ENCODE peak calls at places on chromosomes 11 and 22, in six cellular contexts. E, S, B, Q, C and L are unnamed samples.
A peak's percentile ranks its signal among the peaks of the same experiment; 100 is the strongest.

GRCh38 chr11:65274734-65275682 is 13.2 kb downstream of the POLA2 start:
- DNase-seq in E (peak; percentile 75), S (peak; percentile 98), B (peak; percentile 43), Q (no peak), C (peak; percentile 86), L (peak; percentile 93)

GRCh38 chr11:45771942-45772522 is 32.9 kb upstream of the SLC35C1 start:
- DNase-seq in E (peak; percentile 83), S (peak; percentile 75), B (peak; percentile 82), Q (peak; percentile 82), C (peak; percentile 92), L (peak; percentile 63)

GRCh38 chr11:69121621-69122336 is 34.0 kb upstream of the SMIM38 start:
- DNase-seq in E (no peak), S (no peak), B (no peak), Q (no peak), C (no peak), L (no peak)

GRCh38 chr11:73525611-73526010 is 72.3 kb downstream of the FAM168A start:
- DNase-seq in E (no peak), S (no peak), B (no peak), Q (no peak), C (no peak), L (no peak)

GRCh38 chr11:134101292-134101691 is 32.4 kb downstream of the JAM3 start:
- DNase-seq in E (no peak), S (peak; percentile 6), B (no peak), Q (no peak), C (no peak), L (no peak)

GRCh38 chr11:65911682-65912568 is 6.9 kb downstream of the C11orf68 start:
- DNase-seq in E (no peak), S (peak; percentile 98), B (no peak), Q (no peak), C (peak; percentile 49), L (peak; percentile 92)

GRCh38 chr11:57499983-57500461 is 15.5 kb downstream of the SLC43A1 start:
- DNase-seq in E (no peak), S (no peak), B (no peak), Q (no peak), C (no peak), L (no peak)

GRCh38 chr11:116852261-116853125 is 15.1 kb upstream of the APOA1 start:
- DNase-seq in E (no peak), S (peak; percentile 71), B (no peak), Q (no peak), C (no peak), L (peak; percentile 80)

GRCh38 chr11:48169706-48170105 is 46.9 kb upstream of the OR4B1 start:
- DNase-seq in E (no peak), S (no peak), B (no peak), Q (no peak), C (no peak), L (no peak)

GRCh38 chr11:30990625-30991348 is 378.8 kb downstream of the DCDC1 start:
- DNase-seq in E (no peak), S (no peak), B (no peak), Q (no peak), C (no peak), L (no peak)

GRCh38 chr11:125079878-125080530 is 16.9 kb downstream of the SLC37A2 start:
- DNase-seq in E (no peak), S (no peak), B (no peak), Q (no peak), C (no peak), L (no peak)

GRCh38 chr22:37324340-37325023 is 42.2 kb downstream of the CYTH4 start:
- DNase-seq in E (no peak), S (no peak), B (no peak), Q (no peak), C (no peak), L (no peak)

GRCh38 chr11:78145511-78146030 is 6.1 kb upstream of the ALG8 start:
- DNase-seq in E (no peak), S (no peak), B (no peak), Q (no peak), C (no peak), L (no peak)

GRCh38 chr11:124823512-124824376 is 23.5 kb upstream of the MSANTD2 start:
- DNase-seq in E (no peak), S (no peak), B (no peak), Q (no peak), C (no peak), L (no peak)

GRCh38 chr11:102226702-102227101 is 90.6 kb upstream of the BIRC3 start:
- DNase-seq in E (no peak), S (peak; percentile 80), B (no peak), Q (no peak), C (peak; percentile 10), L (peak; percentile 90)

GRCh38 chr11:79626135-79626748 is 185.4 kb upstream of the TENM4 start:
- DNase-seq in E (no peak), S (no peak), B (no peak), Q (no peak), C (no peak), L (peak; percentile 6)

GRCh38 chr11:12827929-12828812 is 153.9 kb downstream of the TEAD1 start:
- DNase-seq in E (peak; percentile 67), S (peak; percentile 71), B (peak; percentile 46), Q (no peak), C (peak; percentile 47), L (no peak)

GRCh38 chr11:35461917-35462316 is 42.6 kb upstream of the SLC1A2 start:
- DNase-seq in E (no peak), S (no peak), B (no peak), Q (no peak), C (no peak), L (no peak)

GRCh38 chr22:46084943-46085830 is 65.1 kb upstream of the PPARA start:
- DNase-seq in E (peak; percentile 76), S (peak; percentile 59), B (no peak), Q (no peak), C (peak; percentile 81), L (peak; percentile 70)

GRCh38 chr11:113695207-113695606 is 10.9 kb downstream of the TMPRSS5 start:
- DNase-seq in E (no peak), S (no peak), B (no peak), Q (no peak), C (no peak), L (no peak)

GRCh38 chr11:78212586-78213371 is 24.1 kb downstream of the USP35 start:
- DNase-seq in E (peak; percentile 63), S (no peak), B (no peak), Q (no peak), C (no peak), L (peak; percentile 15)

GRCh38 chr11:109026891-109027489 is 362.1 kb downstream of the DDX10 start:
- DNase-seq in E (no peak), S (peak; percentile 71), B (no peak), Q (no peak), C (no peak), L (peak; percentile 27)

GRCh38 chr22:25780673-25781072 is 38.7 kb downstream of the MYO18B start:
- DNase-seq in E (no peak), S (no peak), B (no peak), Q (no peak), C (no peak), L (no peak)

GRCh38 chr11:34825670-34826383 is 90.4 kb downstream of the APIP start:
- DNase-seq in E (peak; percentile 33), S (no peak), B (no peak), Q (no peak), C (peak; percentile 90), L (no peak)

GRCh38 chr11:62669420-62670161 is 1.9 kb upstream of the UQCC3 start:
- DNase-seq in E (no peak), S (no peak), B (no peak), Q (no peak), C (no peak), L (no peak)

GRCh38 chr11:3723014-3723708 is 52.0 kb upstream of the CHRNA10 start:
- DNase-seq in E (no peak), S (peak; percentile 97), B (no peak), Q (no peak), C (no peak), L (peak; percentile 91)

GRCh38 chr22:41237707-41238569 is 2.8 kb downstream of the CHADL start:
- DNase-seq in E (peak; percentile 52), S (peak; percentile 57), B (peak; percentile 79), Q (peak; percentile 74), C (peak; percentile 90), L (no peak)

GRCh38 chr22:40512426-40513136 is 123.9 kb downstream of the MRTFA start:
- DNase-seq in E (no peak), S (peak; percentile 99), B (no peak), Q (no peak), C (no peak), L (peak; percentile 91)